ENCODE peak calls at places on chromosomes 3 and 15, in six cellular contexts. M, V, T, B, G and U are unnamed samples.

GRCh38 chr3:97111237-97111636 is 296.8 kb downstream of the EPHA6 start:
- DNase-seq in M (no peak), V (no peak), T (no peak), B (no peak), G (no peak), U (no peak)

GRCh38 chr3:34957707-34958106 is 681.6 kb upstream of the ARPP21 start:
- DNase-seq in M (no peak), V (no peak), T (no peak), B (no peak), G (no peak), U (no peak)

GRCh38 chr3:183812746-183813445 is 12.5 kb downstream of the MAP6D1 start:
- DNase-seq in M (no peak), V (no peak), T (no peak), B (no peak), G (no peak), U (no peak)

GRCh38 chr3:52533623-52534280 is at the start of gene NT5DC2:
- DNase-seq in M (peak), V (peak), T (peak), B (peak), G (peak), U (peak)

GRCh38 chr3:127677541-127678314 is 5.0 kb downstream of the ABTB1 start:
- DNase-seq in M (no peak), V (no peak), T (no peak), B (no peak), G (no peak), U (no peak)

GRCh38 chr3:180036678-180037455 is at the start of gene PEX5L:
- DNase-seq in M (no peak), V (peak), T (peak), B (peak), G (no peak), U (no peak)

GRCh38 chr3:93843981-93844380 is 129.7 kb downstream of the PROS1 start:
- DNase-seq in M (no peak), V (peak), T (no peak), B (peak), G (no peak), U (no peak)

GRCh38 chr3:111593666-111594065 is 1.5 kb downstream of the ZBED2 start:
- DNase-seq in M (no peak), V (no peak), T (no peak), B (no peak), G (no peak), U (no peak)

GRCh38 chr15:63968700-63969099 is 77.6 kb downstream of the DAPK2 start:
- DNase-seq in M (no peak), V (no peak), T (no peak), B (no peak), G (no peak), U (no peak)

GRCh38 chr3:172626241-172626640 is 84.6 kb downstream of the NCEH1 start:
- DNase-seq in M (no peak), V (peak), T (no peak), B (peak), G (no peak), U (no peak)

GRCh38 chr3:48623851-48624547 is 2.4 kb upstream of the TMEM89 start:
- DNase-seq in M (no peak), V (no peak), T (no peak), B (no peak), G (no peak), U (no peak)

GRCh38 chr3:131114201-131114600 is 87.5 kb downstream of the NEK11 start:
- DNase-seq in M (no peak), V (no peak), T (no peak), B (no peak), G (no peak), U (no peak)